ENCODE peak calls at places on chromosomes 13 and 19, in eight cellular contexts. P, G, M, N, D, V, U and T are unnamed samples.

GRCh38 chr13:93151277-93151676 is 75.3 kb upstream of the GPC6 start:
- DNase-seq in U (no peak), G (no peak), M (no peak), D (peak; percentile 59), V (no peak), P (no peak), N (no peak), T (no peak)

GRCh38 chr13:28659611-28659970 is 661 bp downstream of the POMP start:
- DNase-seq in M (no peak), P (no peak), D (peak; percentile 81), N (no peak), G (no peak), V (no peak), U (no peak), T (no peak)

GRCh38 chr13:101474419-101474957 is 22.0 kb downstream of the ITGBL1 start:
- DNase-seq in G (no peak), V (no peak), P (no peak), M (no peak), D (peak; percentile 89), N (no peak), U (peak; percentile 79), T (no peak)

GRCh38 chr19:50875795-50876422 is 2.7 kb downstream of the KLK2 start:
- DNase-seq in D (no peak), G (no peak), P (no peak), M (peak; percentile 37), V (no peak), N (no peak), U (no peak), T (no peak)

GRCh38 chr13:78497702-78498319 is 105.5 kb downstream of the POU4F1 start:
- DNase-seq in N (no peak), U (no peak), P (no peak), M (no peak), D (no peak), V (no peak), G (no peak), T (no peak)

GRCh38 chr13:34750078-34750703 is 191.9 kb upstream of the NBEA start:
- DNase-seq in V (no peak), D (no peak), U (peak; percentile 68), P (peak; percentile 51), N (no peak), G (no peak), M (no peak), T (no peak)

GRCh38 chr13:114258589-114258988 is 22.8 kb upstream of the UPF3A start:
- DNase-seq in P (no peak), M (no peak), V (no peak), U (no peak), G (no peak), D (no peak), N (no peak), T (no peak)

GRCh38 chr19:48543121-48543710 is 8.8 kb upstream of the SULT2B1 start:
- DNase-seq in D (peak; percentile 22), N (no peak), V (no peak), G (no peak), P (peak; percentile 69), U (peak; percentile 46), M (no peak), T (no peak)

GRCh38 chr19:43490759-43491158 is 13.8 kb downstream of the PHLDB3 start:
- DNase-seq in M (no peak), N (no peak), G (no peak), P (no peak), U (no peak), D (no peak), V (no peak), T (no peak)

GRCh38 chr13:94416454-94417080 is 62.9 kb downstream of the DCT start:
- DNase-seq in V (no peak), G (no peak), D (peak; percentile 58), U (peak; percentile 94), P (peak; percentile 67), N (no peak), M (no peak), T (no peak)